ENCODE peak calls at places on chromosomes 12 and 14, in ten cellular contexts. U is HCT116, A is HepG2, O is K562, W is transverse colon, Z is Panc1, R is H1, K is vagina, H is suprapubic skin, V is endothelial cell of umbilical vein. Q is an unnamed sample.

GRCh38 chr14:39488600-39488999 is 56.4 kb upstream of the FBXO33 start:
- DNase-seq in W (no peak), A (no peak), H (no peak), R (no peak), V (no peak), O (no peak), Z (no peak), K (no peak), U (no peak), Q (no peak)

GRCh38 chr12:33825986-33826602 is 196.2 kb upstream of the ALG10 start:
- DNase-seq in O (no peak), K (no peak), V (no peak), A (no peak), U (no peak), W (no peak), R (no peak), Z (no peak), H (no peak), Q (no peak)

GRCh38 chr14:100129161-100129589 is 30.3 kb downstream of the DEGS2 start:
- DNase-seq in U (no peak), K (no peak), W (no peak), R (no peak), O (no peak), H (no peak), V (peak; percentile 53), A (no peak), Z (no peak), Q (no peak)

GRCh38 chr12:126883737-126884136 is 1383.2 kb upstream of the TMEM132C start:
- DNase-seq in K (no peak), O (no peak), W (no peak), U (no peak), V (no peak), H (no peak), R (no peak), Z (no peak), A (no peak), Q (no peak)

GRCh38 chr12:6538420-6539275 is 4.3 kb downstream of the GAPDH start:
- DNase-seq in U (no peak), R (no peak), H (no peak), O (no peak), A (peak; percentile 6), W (no peak), V (no peak), K (no peak), Z (no peak), Q (no peak)

GRCh38 chr12:46303039-46303666 is 34.3 kb upstream of the SLC38A1 start:
- DNase-seq in A (peak; percentile 27), O (peak; percentile 73), R (no peak), U (peak; percentile 18), V (peak; percentile 35), K (no peak), Z (peak; percentile 17), W (peak; percentile 60), H (no peak), Q (no peak)

GRCh38 chr14:106883218-106883692 is 1356.9 kb downstream of the TMEM121 start:
- DNase-seq in R (no peak), Z (no peak), O (peak; percentile 21), U (no peak), V (no peak), H (no peak), W (no peak), K (no peak), A (peak; percentile 39), Q (no peak)

GRCh38 chr14:60684203-60684602 is 34.9 kb upstream of the SIX1 start:
- DNase-seq in A (peak; percentile 18), H (no peak), W (no peak), O (no peak), R (no peak), K (no peak), Z (no peak), U (no peak), V (no peak), Q (no peak)

GRCh38 chr12:19288603-19289244 is 150.6 kb upstream of the AEBP2 start:
- DNase-seq in R (no peak), V (peak; percentile 58), A (peak; percentile 32), O (peak; percentile 11), U (peak; percentile 22), K (no peak), H (no peak), W (no peak), Z (no peak), Q (no peak)

GRCh38 chr14:95432152-95433093 is 84.0 kb downstream of the SYNE3 start:
- DNase-seq in U (no peak), W (peak; percentile 38), K (no peak), A (peak; percentile 16), H (no peak), O (peak; percentile 58), Z (no peak), V (peak; percentile 21), R (no peak), Q (no peak)

GRCh38 chr14:35044939-35045797 is 904 bp upstream of the FAM177A1 start:
- DNase-seq in R (no peak), W (no peak), U (no peak), Z (no peak), O (no peak), H (no peak), V (no peak), K (no peak), A (no peak), Q (no peak)

GRCh38 chr14:23950411-23951135 is 3.0 kb upstream of the DHRS4 start:
- DNase-seq in Z (no peak), O (no peak), U (no peak), K (peak; percentile 2), H (no peak), A (no peak), V (no peak), R (no peak), W (no peak), Q (no peak)

GRCh38 chr12:75953312-75953906 is 78.2 kb downstream of the PHLDA1 start:
- DNase-seq in A (no peak), R (no peak), H (no peak), Z (no peak), O (no peak), V (no peak), W (no peak), K (no peak), U (no peak), Q (no peak)

GRCh38 chr12:52942056-52942913 is 6.6 kb upstream of the KRT18 start:
- DNase-seq in H (no peak), R (no peak), A (no peak), Z (no peak), K (no peak), V (no peak), U (no peak), W (peak; percentile 78), O (peak; percentile 31), Q (no peak)
- TF ChIP-seq POLR2AphosphoS5 in H (no peak), R (no peak), A (no peak), Z (no peak), K (no peak), V (no peak), U (no peak), W (no peak), O (no peak), Q (no peak)

GRCh38 chr12:25994252-25994651 is 35.8 kb downstream of the RASSF8 start:
- DNase-seq in K (no peak), W (no peak), V (no peak), Z (no peak), R (no peak), O (no peak), A (no peak), U (no peak), H (no peak), Q (no peak)
- TF ChIP-seq POLR2AphosphoS5 in K (no peak), W (no peak), V (no peak), Z (no peak), R (no peak), O (no peak), A (no peak), U (no peak), H (no peak), Q (no peak)

GRCh38 chr12:108196921-108197320 is 67.8 kb downstream of the WSCD2 start:
- DNase-seq in V (no peak), A (no peak), U (no peak), O (no peak), Z (no peak), H (no peak), W (no peak), K (no peak), R (no peak), Q (no peak)
- TF ChIP-seq POLR2AphosphoS5 in V (no peak), A (no peak), U (no peak), O (no peak), Z (no peak), H (no peak), W (no peak), K (no peak), R (no peak), Q (no peak)

GRCh38 chr12:130920711-130921381 is 32.9 kb upstream of the ADGRD1 start:
- DNase-seq in K (no peak), V (no peak), Z (no peak), R (no peak), H (peak; percentile 93), U (no peak), A (no peak), W (peak; percentile 39), O (no peak), Q (no peak)
- TF ChIP-seq POLR2AphosphoS5 in K (no peak), V (no peak), Z (no peak), R (no peak), H (peak; percentile 58), U (no peak), A (no peak), W (no peak), O (no peak), Q (no peak)

DNA sequence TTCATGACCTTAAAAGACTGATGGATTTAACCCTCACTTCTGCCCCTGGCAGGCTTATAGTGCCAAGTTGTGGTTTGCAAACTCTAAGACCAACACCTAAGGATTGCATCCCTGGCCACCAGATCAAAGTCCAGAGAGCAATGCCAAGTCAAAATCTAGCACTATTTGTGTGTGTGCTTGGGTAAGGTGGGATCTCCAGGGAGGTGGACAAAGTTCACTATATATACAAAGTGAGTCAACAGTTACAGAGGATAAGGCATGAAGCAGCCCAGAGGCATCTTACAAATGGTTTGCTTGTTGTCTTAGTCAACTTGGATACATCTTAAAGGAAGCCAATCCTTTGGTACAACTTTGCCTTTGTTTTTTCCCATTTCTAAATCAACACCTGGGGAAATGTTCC is 137.3 kb downstream of the MSRB3 start:
- DNase-seq in U (no peak), A (peak; percentile 27), O (no peak), K (no peak), Z (no peak), R (no peak), W (no peak), H (no peak), V (no peak), Q (no peak)
- TF ChIP-seq POLR2AphosphoS5 in U (no peak), A (no peak), O (no peak), K (no peak), Z (no peak), R (no peak), W (no peak), H (no peak), V (no peak), Q (no peak)

Q was measured in GM12892.